ENCODE peak calls at places on chromosomes 4 and X, in four cellular contexts. One of them, this sample, is unnamed.

GRCh38 chr4:172202480-172203076 is 389.4 kb downstream of the GALNTL6 start:
- DNase-seq in K562: peak; percentile 16
- DNase-seq in H1: no peak
- DNase-seq in GM12878: no peak
- DNase-seq in this sample: peak; percentile 10

GRCh38 chrX:94058728-94059382 is 384.8 kb downstream of the FAM133A start:
- DNase-seq in K562: peak; percentile 3
- DNase-seq in H1: no peak
- DNase-seq in GM12878: no peak
- DNase-seq in this sample: peak; percentile 3

GRCh38 chr4:177554966-177555574 is 112.8 kb upstream of the AGA start:
- DNase-seq in K562: peak; percentile 18
- DNase-seq in H1: no peak
- DNase-seq in GM12878: no peak
- DNase-seq in this sample: no peak

GRCh38 chrX:130799393-130799792 is 103.6 kb downstream of the ENOX2 start:
- DNase-seq in K562: no peak
- DNase-seq in H1: no peak
- DNase-seq in GM12878: no peak
- DNase-seq in this sample: no peak

GRCh38 chrX:72572248-72573157 is at the start of gene HDAC8:
- DNase-seq in K562: peak; percentile 62
- DNase-seq in H1: peak; percentile 21
- DNase-seq in GM12878: peak; percentile 63
- DNase-seq in this sample: peak; percentile 76

GRCh38 chr4:153113061-153113837 is 91.0 kb upstream of the TRIM2 start:
- DNase-seq in K562: no peak
- DNase-seq in H1: no peak
- DNase-seq in GM12878: no peak
- DNase-seq in this sample: no peak

GRCh38 chrX:13697440-13697839 is 8.5 kb downstream of the RAB9A start:
- DNase-seq in K562: no peak
- DNase-seq in H1: no peak
- DNase-seq in GM12878: peak; percentile 73
- DNase-seq in this sample: no peak

GRCh38 chrX:40471965-40472648 is 108.7 kb upstream of the ATP6AP2 start:
- DNase-seq in K562: peak; percentile 16
- DNase-seq in H1: no peak
- DNase-seq in GM12878: peak; percentile 33
- DNase-seq in this sample: peak; percentile 35

GRCh38 chr4:53601251-53601764 is 10.0 kb upstream of the LNX1 start:
- DNase-seq in K562: peak; percentile 21
- DNase-seq in H1: peak; percentile 33
- DNase-seq in GM12878: no peak
- DNase-seq in this sample: peak; percentile 27

GRCh38 chrX:53483838-53484420 is 49.8 kb upstream of the HSD17B10 start:
- DNase-seq in K562: no peak
- DNase-seq in H1: no peak
- DNase-seq in GM12878: no peak
- DNase-seq in this sample: no peak

GRCh38 chr4:98568896-98569663 is 89.3 kb downstream of the TSPAN5 start:
- DNase-seq in K562: no peak
- DNase-seq in H1: no peak
- DNase-seq in GM12878: no peak
- DNase-seq in this sample: no peak

GRCh38 chrX:39331062-39331704 is 529.9 kb downstream of the MID1IP1 start:
- DNase-seq in K562: no peak
- DNase-seq in H1: no peak
- DNase-seq in GM12878: peak; percentile 62
- DNase-seq in this sample: no peak

GRCh38 chrX:145729635-145730034 is 88.0 kb upstream of the SLITRK2 start:
- DNase-seq in K562: no peak
- DNase-seq in H1: no peak
- DNase-seq in GM12878: no peak
- DNase-seq in this sample: no peak

GRCh38 chr4:75990129-75990528 is 616 bp downstream of the SDAD1 start:
- DNase-seq in K562: peak; percentile 27
- DNase-seq in H1: no peak
- DNase-seq in GM12878: no peak
- DNase-seq in this sample: peak; percentile 3

GRCh38 chrX:39907964-39908616 is 189.7 kb downstream of the BCOR start:
- DNase-seq in K562: no peak
- DNase-seq in H1: no peak
- DNase-seq in GM12878: no peak
- DNase-seq in this sample: peak; percentile 61

GRCh38 chr4:55475394-55476243 is 71.1 kb downstream of the CLOCK start:
- DNase-seq in K562: no peak
- DNase-seq in H1: no peak
- DNase-seq in GM12878: peak; percentile 4
- DNase-seq in this sample: no peak

GRCh38 chr4:128986019-128986418 is 107.3 kb downstream of the SCLT1 start:
- DNase-seq in K562: no peak
- DNase-seq in H1: no peak
- DNase-seq in GM12878: no peak
- DNase-seq in this sample: no peak

DNA sequence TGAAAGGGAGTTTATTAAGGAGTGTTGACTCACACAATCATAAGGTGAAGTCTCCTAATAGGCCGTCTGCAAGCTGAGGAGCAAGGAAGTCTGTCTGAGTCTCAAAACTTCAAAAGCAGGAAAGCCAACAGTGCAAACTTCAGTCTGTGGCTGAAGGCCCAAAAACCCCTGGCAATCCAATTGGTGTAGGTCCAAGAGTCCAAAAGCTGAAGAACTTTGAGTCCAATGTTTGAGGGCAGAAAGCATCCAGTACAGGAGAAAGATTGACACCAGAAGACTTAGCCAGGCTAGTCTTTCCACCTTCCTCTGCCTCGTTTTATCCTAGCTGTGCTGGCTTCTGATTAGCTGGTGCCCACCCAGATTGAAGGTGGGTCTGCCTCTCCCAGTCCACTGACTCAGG is 535.2 kb downstream of the ARAP2 start:
- DNase-seq in K562: no peak
- DNase-seq in H1: no peak
- DNase-seq in GM12878: no peak
- DNase-seq in this sample: no peak
- TF ChIP-seq BRCA1 in K562: no peak
- TF ChIP-seq BRCA1 in H1: no peak
- TF ChIP-seq BRCA1 in GM12878: no peak
- TF ChIP-seq BRCA1 in this sample: no peak

DNA sequence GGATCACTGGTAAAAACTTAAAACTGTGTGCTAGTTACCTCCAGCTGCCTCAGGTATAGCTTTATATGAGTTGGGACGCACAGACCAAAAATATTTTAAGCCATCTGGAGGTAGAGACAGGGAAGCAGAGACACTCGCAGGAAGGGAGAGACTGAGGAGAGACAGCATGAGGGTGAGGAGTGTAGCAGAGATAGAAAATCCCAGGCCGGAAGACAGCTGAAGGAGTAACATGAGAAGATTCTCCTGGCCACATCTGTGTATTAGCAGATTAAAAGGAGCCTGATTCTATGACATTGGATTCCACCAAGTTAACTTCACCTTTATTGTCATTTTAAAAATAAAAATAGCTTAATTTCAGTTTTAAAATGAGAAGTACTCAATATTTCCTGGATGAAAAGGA is 84.3 kb downstream of the PDLIM5 start:
- DNase-seq in K562: peak; percentile 30
- DNase-seq in H1: no peak
- DNase-seq in GM12878: no peak
- DNase-seq in this sample: no peak
- H3K4me2 ChIP-seq in K562: peak overlapping the region; percentile 33
- H3K4me2 ChIP-seq in H1: peak overlapping the region; percentile 18
- H3K4me2 ChIP-seq in GM12878: peak overlapping the region; percentile 24
- H3K4me2 ChIP-seq in this sample: no peak overlapping the region

DNA sequence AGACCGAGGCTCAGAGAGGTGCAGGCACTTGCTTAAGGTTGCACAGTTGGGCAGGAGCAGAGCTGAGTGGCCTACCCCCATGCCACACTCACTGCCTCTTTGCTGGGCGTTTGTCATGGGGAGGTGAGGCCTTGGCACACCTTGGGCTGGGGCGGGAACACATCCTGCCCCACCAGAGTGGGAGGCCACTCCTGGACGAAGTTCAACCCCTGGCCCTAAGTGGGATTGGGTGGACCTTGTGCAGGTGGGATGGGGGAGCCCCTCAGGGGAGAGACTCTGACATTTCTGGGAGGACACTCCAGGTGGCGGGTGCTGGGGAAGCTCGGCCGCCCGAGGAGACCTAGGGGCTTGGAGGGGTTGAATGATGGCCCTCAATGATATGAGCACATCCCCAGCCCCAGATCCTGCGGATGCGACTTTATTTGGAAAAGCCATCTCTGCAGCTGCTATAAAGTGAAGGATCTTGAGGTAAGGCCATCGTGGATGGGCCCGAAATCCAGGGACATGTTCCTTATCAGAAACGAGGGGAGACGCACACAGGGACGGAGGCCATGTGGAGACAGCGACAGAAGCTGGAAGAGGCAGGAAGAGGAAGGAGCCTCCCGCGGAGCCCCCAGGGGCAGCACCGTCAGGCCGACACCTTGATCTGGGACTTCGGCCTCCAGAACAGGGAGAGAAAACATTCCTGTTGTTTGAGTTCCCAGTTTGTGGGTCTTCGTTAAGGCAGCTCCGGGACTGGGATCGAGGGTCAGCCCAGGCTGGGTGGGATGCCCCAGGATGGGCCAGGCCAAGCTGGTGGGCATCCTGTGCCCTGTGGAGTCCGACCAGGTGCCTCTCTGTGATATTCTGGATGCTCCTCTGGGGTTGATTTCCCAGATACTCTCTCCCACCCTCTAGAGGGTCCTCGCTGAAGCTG is 111.6 kb upstream of the LRPAP1 start:
- DNase-seq in K562: no peak
- DNase-seq in H1: no peak
- DNase-seq in GM12878: no peak
- DNase-seq in this sample: no peak
- TF ChIP-seq BRCA1 in K562: no peak
- TF ChIP-seq BRCA1 in H1: no peak
- TF ChIP-seq BRCA1 in GM12878: no peak
- TF ChIP-seq BRCA1 in this sample: no peak

GRCh38 chrX:38215141-38215540 is 5.5 kb downstream of the SRPX start:
- DNase-seq in K562: no peak
- DNase-seq in H1: no peak
- DNase-seq in GM12878: no peak
- DNase-seq in this sample: no peak

GRCh38 chrX:38220024-38220935 is at the start of gene SRPX:
- DNase-seq in K562: peak; percentile 13
- DNase-seq in H1: no peak
- DNase-seq in GM12878: no peak
- DNase-seq in this sample: no peak

GRCh38 chrX:38212246-38212645 is 8.4 kb downstream of the SRPX start:
- DNase-seq in K562: no peak
- DNase-seq in H1: no peak
- DNase-seq in GM12878: no peak
- DNase-seq in this sample: no peak

GRCh38 chrX:38216642-38217041 is 4.0 kb downstream of the SRPX start:
- DNase-seq in K562: no peak
- DNase-seq in H1: no peak
- DNase-seq in GM12878: no peak
- DNase-seq in this sample: no peak

GRCh38 chrX:38214551-38214950 is 6.1 kb downstream of the SRPX start:
- DNase-seq in K562: no peak
- DNase-seq in H1: no peak
- DNase-seq in GM12878: no peak
- DNase-seq in this sample: no peak
- H3K4me2 ChIP-seq in K562: no peak overlapping the region
- H3K4me2 ChIP-seq in H1: no peak overlapping the region
- H3K4me2 ChIP-seq in GM12878: no peak overlapping the region
- H3K4me2 ChIP-seq in this sample: no peak overlapping the region

GRCh38 chr4:25847329-25847728 is 15.5 kb downstream of the SEL1L3 start:
- DNase-seq in K562: no peak
- DNase-seq in H1: no peak
- DNase-seq in GM12878: no peak
- DNase-seq in this sample: no peak

GRCh38 chr4:25845841-25846653 is 16.7 kb downstream of the SEL1L3 start:
- DNase-seq in K562: no peak
- DNase-seq in H1: no peak
- DNase-seq in GM12878: no peak
- DNase-seq in this sample: no peak

GRCh38 chr4:25842229-25842840 is 20.5 kb downstream of the SEL1L3 start:
- DNase-seq in K562: no peak
- DNase-seq in H1: no peak
- DNase-seq in GM12878: peak; percentile 21
- DNase-seq in this sample: no peak

GRCh38 chr4:25844957-25845712 is 17.7 kb downstream of the SEL1L3 start:
- DNase-seq in K562: no peak
- DNase-seq in H1: no peak
- DNase-seq in GM12878: no peak
- DNase-seq in this sample: no peak

DNA sequence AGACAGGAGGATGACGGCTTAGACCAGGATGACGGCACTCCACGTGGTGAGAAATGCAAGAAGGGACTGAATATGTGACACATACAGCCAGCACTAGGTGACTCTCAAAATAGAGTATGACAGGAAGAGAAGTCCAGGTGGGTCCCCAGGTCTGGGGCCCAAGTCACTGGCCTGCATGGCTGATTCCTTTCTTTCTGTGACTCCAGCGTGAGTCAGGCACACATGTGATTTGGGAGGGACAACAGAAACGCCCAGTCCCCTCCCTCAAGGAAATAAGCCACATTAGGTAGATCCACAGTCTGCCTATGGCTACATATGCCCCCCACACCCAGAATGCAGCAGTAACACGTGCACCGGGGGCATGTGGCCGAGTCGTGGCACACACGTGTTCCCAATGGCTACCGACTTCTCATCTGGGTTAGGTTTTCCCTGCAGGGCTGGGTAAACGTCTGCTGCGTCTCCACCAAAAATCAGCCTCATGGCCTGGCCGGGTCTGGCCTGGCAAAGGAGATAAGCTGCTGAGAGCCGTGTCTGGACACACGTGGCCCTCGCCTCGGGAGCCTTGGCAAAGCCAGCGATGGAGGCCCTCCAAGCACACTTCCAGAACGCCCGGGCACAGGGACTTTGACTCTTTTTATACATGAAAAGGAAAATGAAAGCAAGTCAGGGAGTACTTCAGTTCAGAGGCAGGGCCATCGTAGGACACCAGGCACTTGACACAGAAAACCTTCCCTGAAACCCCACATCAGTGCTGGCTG is 19.3 kb downstream of the SEL1L3 start:
- DNase-seq in K562: no peak
- DNase-seq in H1: no peak
- DNase-seq in GM12878: no peak
- DNase-seq in this sample: no peak
- TF ChIP-seq BRCA1 in K562: no peak
- TF ChIP-seq BRCA1 in H1: no peak
- TF ChIP-seq BRCA1 in GM12878: no peak
- TF ChIP-seq BRCA1 in this sample: no peak

This sample was measured in HepG2.